ENCODE peak calls at places on chromosomes 2 and 18, in six cellular contexts. One of them, this sample, is unnamed.
A peak's percentile ranks its signal among the peaks of the same experiment; 100 is the strongest.

GRCh38 chr2:3683748-3684454 is 19.5 kb upstream of the DCDC2C start:
- DNase-seq in NB4: no peak
- DNase-seq in kidney: no peak
- DNase-seq in B cell: no peak
- DNase-seq in WTC11: no peak
- DNase-seq in HFF-Myc: no peak
- DNase-seq in this sample: no peak

GRCh38 chr2:45918816-45919655 is 267.6 kb downstream of the PRKCE start:
- DNase-seq in NB4: no peak
- DNase-seq in kidney: no peak
- DNase-seq in B cell: peak; percentile 50
- DNase-seq in WTC11: no peak
- DNase-seq in HFF-Myc: no peak
- DNase-seq in this sample: no peak

GRCh38 chr2:10659898-10660568 is 29.7 kb downstream of the NOL10 start:
- DNase-seq in NB4: peak; percentile 69
- DNase-seq in kidney: no peak
- DNase-seq in B cell: no peak
- DNase-seq in WTC11: peak; percentile 63
- DNase-seq in HFF-Myc: peak; percentile 33
- DNase-seq in this sample: no peak

GRCh38 chr2:107069890-107070289 is 183.9 kb upstream of the ST6GAL2 start:
- DNase-seq in NB4: no peak
- DNase-seq in kidney: no peak
- DNase-seq in B cell: no peak
- DNase-seq in WTC11: no peak
- DNase-seq in HFF-Myc: no peak
- DNase-seq in this sample: no peak

GRCh38 chr18:13239557-13239956 is 21.0 kb downstream of the LDLRAD4 start:
- DNase-seq in NB4: no peak
- DNase-seq in kidney: no peak
- DNase-seq in B cell: no peak
- DNase-seq in WTC11: no peak
- DNase-seq in HFF-Myc: no peak
- DNase-seq in this sample: no peak

GRCh38 chr2:208101716-208102631 is 22.4 kb downstream of the CRYGD start:
- DNase-seq in NB4: peak; percentile 52
- DNase-seq in kidney: no peak
- DNase-seq in B cell: no peak
- DNase-seq in WTC11: no peak
- DNase-seq in HFF-Myc: no peak
- DNase-seq in this sample: no peak

GRCh38 chr2:140457483-140457882 is 1673.3 kb downstream of the LRP1B start:
- DNase-seq in NB4: no peak
- DNase-seq in kidney: no peak
- DNase-seq in B cell: no peak
- DNase-seq in WTC11: no peak
- DNase-seq in HFF-Myc: no peak
- DNase-seq in this sample: no peak

GRCh38 chr2:16290311-16291020 is 350.1 kb downstream of the MYCN start:
- DNase-seq in NB4: no peak
- DNase-seq in kidney: no peak
- DNase-seq in B cell: no peak
- DNase-seq in WTC11: no peak
- DNase-seq in HFF-Myc: no peak
- DNase-seq in this sample: no peak

GRCh38 chr2:170218931-170219330 is 41.0 kb downstream of the MYO3B start:
- DNase-seq in NB4: no peak
- DNase-seq in kidney: no peak
- DNase-seq in B cell: no peak
- DNase-seq in WTC11: no peak
- DNase-seq in HFF-Myc: no peak
- DNase-seq in this sample: no peak

GRCh38 chr2:23412556-23413155 is 27.7 kb downstream of the KLHL29 start:
- DNase-seq in NB4: no peak
- DNase-seq in kidney: no peak
- DNase-seq in B cell: no peak
- DNase-seq in WTC11: no peak
- DNase-seq in HFF-Myc: no peak
- DNase-seq in this sample: no peak

GRCh38 chr2:41930807-41931566 is 116.8 kb upstream of the PKDCC start:
- DNase-seq in NB4: no peak
- DNase-seq in kidney: peak; percentile 77
- DNase-seq in B cell: no peak
- DNase-seq in WTC11: no peak
- DNase-seq in HFF-Myc: no peak
- DNase-seq in this sample: no peak

GRCh38 chr18:9008709-9009635 is 93.5 kb upstream of the NDUFV2 start:
- DNase-seq in NB4: no peak
- DNase-seq in kidney: no peak
- DNase-seq in B cell: no peak
- DNase-seq in WTC11: no peak
- DNase-seq in HFF-Myc: no peak
- DNase-seq in this sample: no peak

GRCh38 chr2:10575566-10576300 is 114.0 kb downstream of the NOL10 start:
- DNase-seq in NB4: no peak
- DNase-seq in kidney: no peak
- DNase-seq in B cell: no peak
- DNase-seq in WTC11: no peak
- DNase-seq in HFF-Myc: peak; percentile 66
- DNase-seq in this sample: no peak

GRCh38 chr2:201882353-201883095 is 76.2 kb downstream of the CDK15 start:
- DNase-seq in NB4: peak; percentile 84
- DNase-seq in kidney: peak; percentile 61
- DNase-seq in B cell: no peak
- DNase-seq in WTC11: peak; percentile 29
- DNase-seq in HFF-Myc: no peak
- DNase-seq in this sample: no peak

GRCh38 chr18:62226047-62226446 is 39.0 kb downstream of the RELCH start:
- DNase-seq in NB4: no peak
- DNase-seq in kidney: no peak
- DNase-seq in B cell: no peak
- DNase-seq in WTC11: no peak
- DNase-seq in HFF-Myc: no peak
- DNase-seq in this sample: no peak

GRCh38 chr2:217402622-217403383 is 542.9 kb upstream of the TNP1 start:
- DNase-seq in NB4: no peak
- DNase-seq in kidney: no peak
- DNase-seq in B cell: no peak
- DNase-seq in WTC11: no peak
- DNase-seq in HFF-Myc: no peak
- DNase-seq in this sample: no peak

GRCh38 chr2:67037655-67038054 is 359.5 kb upstream of the ETAA1 start:
- DNase-seq in NB4: no peak
- DNase-seq in kidney: no peak
- DNase-seq in B cell: no peak
- DNase-seq in WTC11: no peak
- DNase-seq in HFF-Myc: no peak
- DNase-seq in this sample: no peak

GRCh38 chr2:159547031-159547430 is 69.3 kb downstream of the BAZ2B start:
- DNase-seq in NB4: no peak
- DNase-seq in kidney: no peak
- DNase-seq in B cell: no peak
- DNase-seq in WTC11: no peak
- DNase-seq in HFF-Myc: no peak
- DNase-seq in this sample: no peak

GRCh38 chr2:3102081-3102914 is 275.3 kb downstream of the EIPR1 start:
- DNase-seq in NB4: no peak
- DNase-seq in kidney: peak; percentile 76
- DNase-seq in B cell: no peak
- DNase-seq in WTC11: no peak
- DNase-seq in HFF-Myc: no peak
- DNase-seq in this sample: no peak

GRCh38 chr2:240369725-240370585 is 65.5 kb upstream of the GPC1 start:
- DNase-seq in NB4: no peak
- DNase-seq in kidney: peak; percentile 88
- DNase-seq in B cell: no peak
- DNase-seq in WTC11: no peak
- DNase-seq in HFF-Myc: peak; percentile 55
- DNase-seq in this sample: no peak

GRCh38 chr2:554444-554843 is 122.8 kb downstream of the TMEM18 start:
- DNase-seq in NB4: no peak
- DNase-seq in kidney: peak; percentile 91
- DNase-seq in B cell: no peak
- DNase-seq in WTC11: no peak
- DNase-seq in HFF-Myc: no peak
- DNase-seq in this sample: no peak

GRCh38 chr18:23422751-23423418 is 30.2 kb upstream of the RIOK3 start:
- DNase-seq in NB4: peak; percentile 95
- DNase-seq in kidney: peak; percentile 70
- DNase-seq in B cell: peak; percentile 23
- DNase-seq in WTC11: no peak
- DNase-seq in HFF-Myc: peak; percentile 14
- DNase-seq in this sample: no peak

GRCh38 chr2:231396058-231396821 is 730 bp downstream of the B3GNT7 start:
- DNase-seq in NB4: no peak
- DNase-seq in kidney: peak; percentile 78
- DNase-seq in B cell: peak; percentile 68
- DNase-seq in WTC11: peak; percentile 27
- DNase-seq in HFF-Myc: no peak
- DNase-seq in this sample: no peak

GRCh38 chr2:52956766-52957165 is 810.8 kb upstream of the CHAC2 start:
- DNase-seq in NB4: no peak
- DNase-seq in kidney: no peak
- DNase-seq in B cell: no peak
- DNase-seq in WTC11: no peak
- DNase-seq in HFF-Myc: no peak
- DNase-seq in this sample: no peak

GRCh38 chr2:218431878-218432277 is 13.0 kb downstream of the VIL1 start:
- DNase-seq in NB4: no peak
- DNase-seq in kidney: peak; percentile 32
- DNase-seq in B cell: no peak
- DNase-seq in WTC11: no peak
- DNase-seq in HFF-Myc: no peak
- DNase-seq in this sample: no peak

GRCh38 chr2:221731432-221731831 is 159.3 kb upstream of the EPHA4 start:
- DNase-seq in NB4: no peak
- DNase-seq in kidney: no peak
- DNase-seq in B cell: no peak
- DNase-seq in WTC11: no peak
- DNase-seq in HFF-Myc: no peak
- DNase-seq in this sample: no peak

GRCh38 chr18:2906522-2907458 is 60.0 kb downstream of the EMILIN2 start:
- DNase-seq in NB4: peak; percentile 66
- DNase-seq in kidney: peak; percentile 85
- DNase-seq in B cell: peak; percentile 89
- DNase-seq in WTC11: peak; percentile 54
- DNase-seq in HFF-Myc: no peak
- DNase-seq in this sample: peak; percentile 70

GRCh38 chr2:41768301-41768700 is 279.5 kb upstream of the PKDCC start:
- DNase-seq in NB4: no peak
- DNase-seq in kidney: no peak
- DNase-seq in B cell: no peak
- DNase-seq in WTC11: no peak
- DNase-seq in HFF-Myc: no peak
- DNase-seq in this sample: no peak

GRCh38 chr2:198639580-198639979 is 818.2 kb downstream of the SATB2 start:
- DNase-seq in NB4: peak; percentile 42
- DNase-seq in kidney: no peak
- DNase-seq in B cell: no peak
- DNase-seq in WTC11: no peak
- DNase-seq in HFF-Myc: no peak
- DNase-seq in this sample: no peak
- TF ChIP-seq CTCF in NB4: no peak
- TF ChIP-seq CTCF in kidney: no peak
- TF ChIP-seq CTCF in B cell: no peak
- TF ChIP-seq CTCF in WTC11: no peak
- TF ChIP-seq CTCF in HFF-Myc: no peak
- TF ChIP-seq CTCF in this sample: no peak

GRCh38 chr2:236714061-236714460 is 144.4 kb downstream of the ACKR3 start:
- DNase-seq in NB4: no peak
- DNase-seq in kidney: no peak
- DNase-seq in B cell: no peak
- DNase-seq in WTC11: no peak
- DNase-seq in HFF-Myc: no peak
- DNase-seq in this sample: no peak
- TF ChIP-seq CTCF in NB4: no peak
- TF ChIP-seq CTCF in kidney: no peak
- TF ChIP-seq CTCF in B cell: no peak
- TF ChIP-seq CTCF in WTC11: no peak
- TF ChIP-seq CTCF in HFF-Myc: no peak
- TF ChIP-seq CTCF in this sample: no peak

GRCh38 chr2:191304939-191305875 is 60.0 kb downstream of the MYO1B start:
- DNase-seq in NB4: no peak
- DNase-seq in kidney: no peak
- DNase-seq in B cell: no peak
- DNase-seq in WTC11: no peak
- DNase-seq in HFF-Myc: peak; percentile 73
- DNase-seq in this sample: no peak

GRCh38 chr2:191302459-191303155 is 57.4 kb downstream of the MYO1B start:
- DNase-seq in NB4: peak; percentile 53
- DNase-seq in kidney: no peak
- DNase-seq in B cell: no peak
- DNase-seq in WTC11: no peak
- DNase-seq in HFF-Myc: no peak
- DNase-seq in this sample: no peak

GRCh38 chr2:191299866-191300265 is 54.7 kb downstream of the MYO1B start:
- DNase-seq in NB4: no peak
- DNase-seq in kidney: no peak
- DNase-seq in B cell: no peak
- DNase-seq in WTC11: no peak
- DNase-seq in HFF-Myc: no peak
- DNase-seq in this sample: no peak

GRCh38 chr2:191301971-191302370 is 56.8 kb downstream of the MYO1B start:
- DNase-seq in NB4: no peak
- DNase-seq in kidney: no peak
- DNase-seq in B cell: no peak
- DNase-seq in WTC11: no peak
- DNase-seq in HFF-Myc: no peak
- DNase-seq in this sample: no peak

DNA sequence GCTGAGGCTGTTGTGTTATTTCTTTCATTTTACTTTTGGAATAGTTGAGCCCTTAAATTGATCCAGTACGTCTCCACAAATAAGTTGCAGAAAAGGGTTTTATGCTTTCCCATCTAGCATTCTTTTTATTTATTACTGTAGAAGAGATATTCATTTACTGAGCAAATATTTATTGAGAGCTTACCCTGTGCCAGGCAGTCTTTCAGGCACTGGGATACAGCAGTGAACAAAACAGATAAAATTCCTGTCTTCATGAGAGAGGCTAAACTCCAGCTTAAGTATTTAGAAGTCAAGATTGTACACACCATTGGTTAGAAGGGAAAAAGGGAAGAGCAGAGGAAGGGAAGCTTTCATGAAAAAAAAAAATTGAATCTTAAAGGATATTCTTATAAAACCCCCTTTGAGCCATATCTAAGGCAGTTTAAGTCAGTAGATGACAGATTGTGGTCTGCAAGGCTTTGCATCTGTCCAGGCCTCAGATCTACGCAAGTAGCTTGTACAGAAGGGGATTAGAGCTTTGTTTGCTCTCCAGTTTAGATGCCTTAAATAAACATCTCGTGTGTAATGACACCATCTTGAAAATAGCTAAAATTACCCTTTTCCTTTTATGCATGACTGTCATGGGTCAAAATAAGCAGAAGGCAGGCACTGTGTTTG is 58.3 kb downstream of the MYO1B start:
- DNase-seq in NB4: no peak
- DNase-seq in kidney: no peak
- DNase-seq in B cell: no peak
- DNase-seq in WTC11: no peak
- DNase-seq in HFF-Myc: no peak
- DNase-seq in this sample: no peak
- TF ChIP-seq CTCF in NB4: no peak
- TF ChIP-seq CTCF in kidney: no peak
- TF ChIP-seq CTCF in B cell: no peak
- TF ChIP-seq CTCF in WTC11: no peak
- TF ChIP-seq CTCF in HFF-Myc: no peak
- TF ChIP-seq CTCF in this sample: no peak

GRCh38 chr2:57119141-57119540 is 927.5 kb upstream of the VRK2 start:
- DNase-seq in NB4: no peak
- DNase-seq in kidney: no peak
- DNase-seq in B cell: no peak
- DNase-seq in WTC11: no peak
- DNase-seq in HFF-Myc: no peak
- DNase-seq in this sample: no peak
- TF ChIP-seq CTCF in NB4: no peak
- TF ChIP-seq CTCF in kidney: no peak
- TF ChIP-seq CTCF in B cell: no peak
- TF ChIP-seq CTCF in WTC11: no peak
- TF ChIP-seq CTCF in HFF-Myc: no peak
- TF ChIP-seq CTCF in this sample: no peak

This sample was measured in D721Med.